ENCODE peak calls at places on chromosomes 7 and 10, in nine cellular contexts. O is GM12878, L is heart left ventricle, E is spleen, B is stomach, S is right lobe of liver, T is body of pancreas, V is transverse colon, R is A549. Z is an unnamed sample.

GRCh38 chr7:135980665-135981180 is 3.6 kb upstream of the MTPN start:
- DNase-seq in L (no peak), O (peak; percentile 95), V (peak; percentile 39), B (peak; percentile 29), E (no peak), S (no peak), T (peak; percentile 24), R (no peak), Z (no peak)

GRCh38 chr10:30103595-30104310 is 44.4 kb upstream of the JCAD start:
- DNase-seq in L (no peak), T (no peak), B (no peak), V (no peak), E (no peak), R (no peak), O (no peak), S (no peak), Z (no peak)

GRCh38 chr10:132272061-132272766 is 35.5 kb downstream of the STK32C start:
- DNase-seq in R (no peak), V (peak; percentile 18), O (no peak), B (no peak), S (peak; percentile 50), T (peak; percentile 49), E (peak; percentile 60), L (no peak), Z (peak; percentile 81)

GRCh38 chr10:89138755-89139154 is 68.4 kb downstream of the CH25H start:
- DNase-seq in B (no peak), O (no peak), V (no peak), R (no peak), L (no peak), S (no peak), E (no peak), T (no peak), Z (no peak)

GRCh38 chr7:107528461-107528860 is 35.3 kb downstream of the COG5 start:
- DNase-seq in V (no peak), L (no peak), S (no peak), R (no peak), T (no peak), E (no peak), O (no peak), B (no peak), Z (no peak)

GRCh38 chr7:48114589-48114988 is 25.5 kb downstream of the UPP1 start:
- DNase-seq in S (no peak), V (no peak), E (no peak), R (no peak), L (no peak), B (no peak), O (no peak), T (no peak), Z (no peak)

GRCh38 chr10:6116806-6117205 is 28.0 kb downstream of the RBM17 start:
- DNase-seq in V (no peak), S (no peak), T (no peak), B (no peak), R (no peak), O (no peak), E (no peak), L (no peak), Z (no peak)

GRCh38 chr7:21260939-21261338 is 166.9 kb upstream of the SP4 start:
- DNase-seq in E (no peak), L (no peak), B (no peak), T (no peak), V (no peak), R (no peak), S (no peak), O (no peak), Z (no peak)

GRCh38 chr7:44176486-44176885 is 12.8 kb downstream of the GCK start:
- DNase-seq in O (no peak), L (no peak), E (no peak), T (no peak), V (no peak), B (no peak), R (no peak), S (no peak), Z (no peak)

GRCh38 chr10:85557077-85557476 is 809.5 kb downstream of the GRID1 start:
- DNase-seq in E (no peak), T (no peak), B (no peak), L (no peak), O (no peak), V (no peak), S (no peak), R (no peak), Z (no peak)

GRCh38 chr7:18338910-18339309 is 156.6 kb upstream of the HDAC9 start:
- DNase-seq in L (no peak), S (no peak), O (no peak), R (no peak), T (no peak), V (no peak), B (no peak), E (no peak), Z (no peak)

GRCh38 chr10:88076027-88076880 is 212.8 kb downstream of the PTEN start:
- DNase-seq in R (no peak), B (no peak), L (no peak), S (no peak), T (no peak), O (no peak), V (no peak), E (no peak), Z (no peak)

GRCh38 chr7:41861642-41862041 is 158.8 kb upstream of the INHBA start:
- DNase-seq in B (no peak), R (no peak), E (no peak), L (no peak), O (no peak), T (no peak), S (no peak), V (no peak), Z (no peak)

GRCh38 chr7:157829491-157829890 is 492.7 kb downstream of the DNAJB6 start:
- DNase-seq in L (no peak), E (peak; percentile 59), V (no peak), T (no peak), B (no peak), O (no peak), R (no peak), S (peak; percentile 32), Z (no peak)

GRCh38 chr7:157827863-157828160 is 491.0 kb downstream of the DNAJB6 start:
- DNase-seq in V (no peak), T (no peak), E (no peak), L (no peak), S (no peak), O (no peak), R (no peak), B (no peak), Z (no peak)

GRCh38 chr7:157828881-157829280 is 492.1 kb downstream of the DNAJB6 start:
- DNase-seq in R (no peak), O (no peak), L (no peak), S (no peak), B (no peak), E (no peak), T (no peak), V (no peak), Z (no peak)

GRCh38 chr7:157827045-157827862 is 490.4 kb downstream of the DNAJB6 start:
- DNase-seq in E (peak; percentile 54), R (no peak), L (no peak), T (no peak), B (no peak), S (peak; percentile 27), V (no peak), O (no peak), Z (no peak)

DNA sequence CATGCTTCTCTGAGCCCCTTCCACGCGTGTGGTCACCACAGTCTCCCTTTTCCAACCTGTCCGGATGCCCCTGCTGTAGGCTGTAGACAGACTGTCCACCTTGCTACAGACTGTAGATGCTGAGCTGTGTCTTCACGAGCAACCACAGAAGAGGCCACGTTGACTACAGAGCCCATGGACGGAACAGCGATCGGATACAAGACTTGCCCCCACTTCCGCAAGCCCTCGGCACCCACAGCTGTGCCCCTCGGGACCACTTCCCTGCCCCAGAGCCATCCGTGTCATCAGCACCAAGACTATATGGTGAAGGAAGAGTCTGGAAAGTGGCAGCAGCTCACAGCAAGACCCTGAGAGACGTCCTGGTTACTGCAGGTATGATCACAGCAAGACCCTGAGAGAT is 491.4 kb downstream of the DNAJB6 start:
- DNase-seq in L (no peak), B (no peak), O (no peak), S (no peak), R (no peak), E (peak; percentile 47), T (no peak), V (no peak), Z (no peak)
- H3K9me3 ChIP-seq in L (no peaks in the 10 kb centered on the region), B (no peaks in the 10 kb centered on the region), O (no peaks in the 10 kb centered on the region), S (no peaks in the 10 kb centered on the region), R (no peaks in the 10 kb centered on the region), E (no peaks in the 10 kb centered on the region), T (no peaks in the 10 kb centered on the region), V (no peaks in the 10 kb centered on the region), Z (no peaks in the 10 kb centered on the region)

GRCh38 chr7:117229350-117229749 is 93.5 kb downstream of the WNT2 start:
- DNase-seq in T (no peak), R (no peak), B (no peak), L (no peak), V (no peak), E (no peak), O (no peak), S (no peak), Z (no peak)
- TF ChIP-seq POLR2A in T (no peak), R (no peak), B (no peak), L (no peak), V (no peak), E (no peak), O (no peak), S (no peak), Z (no peak)

GRCh38 chr7:150820148-150820547 is 19.6 kb downstream of the TMEM176A start:
- DNase-seq in O (no peak), T (no peak), B (no peak), V (no peak), S (no peak), L (no peak), R (no peak), E (no peak), Z (no peak)

GRCh38 chr7:150818971-150819370 is 18.4 kb downstream of the TMEM176A start:
- DNase-seq in O (no peak), R (no peak), L (no peak), B (no peak), V (no peak), E (no peak), T (no peak), S (no peak), Z (no peak)

DNA sequence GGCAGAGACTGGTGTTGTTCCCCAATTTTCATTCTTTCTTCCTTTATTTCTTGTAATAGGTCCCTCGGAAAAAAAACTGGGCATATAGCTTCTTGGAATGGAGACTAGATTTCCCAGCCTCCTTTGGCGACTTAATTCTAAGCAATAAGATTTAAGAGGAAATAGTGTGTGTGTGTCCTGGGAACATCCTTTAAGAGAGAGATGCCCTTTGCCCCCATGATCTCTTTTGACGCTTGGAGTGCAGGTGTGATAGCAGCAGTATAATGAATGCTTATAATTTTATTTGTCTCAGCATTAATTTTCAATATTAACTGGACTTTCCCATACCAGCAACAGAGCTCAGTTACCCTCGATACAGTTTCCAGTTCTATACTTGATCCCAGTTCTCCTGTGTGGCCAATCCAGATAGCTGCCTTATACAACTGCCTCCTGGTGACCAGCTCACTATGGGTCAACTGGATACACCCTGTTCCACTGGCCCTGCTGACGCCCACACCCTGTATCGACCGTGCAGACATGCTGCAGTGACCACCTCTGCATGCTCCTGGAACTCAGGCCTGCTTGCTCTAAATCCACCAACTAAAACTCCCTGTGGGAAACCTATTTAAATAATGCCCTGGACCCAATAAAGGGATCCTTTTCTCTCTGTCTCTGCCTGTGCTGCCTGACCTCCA is 13.9 kb downstream of the TMEM176A start:
- DNase-seq in E (no peak), S (no peak), V (no peak), T (no peak), L (no peak), R (no peak), O (no peak), B (no peak), Z (no peak)
- H3K9me3 ChIP-seq in E (peaks cover 22% of the 10 kb centered on the region), S (no peaks in the 10 kb centered on the region), V (no peaks in the 10 kb centered on the region), T (no peaks in the 10 kb centered on the region), L (peaks cover 6% of the 10 kb centered on the region), R (peaks cover 8% of the 10 kb centered on the region), O (no peaks in the 10 kb centered on the region), B (peaks cover 16% of the 10 kb centered on the region), Z (no peaks in the 10 kb centered on the region)

GRCh38 chr10:27504007-27504890 is at the start of gene RAB18:
- DNase-seq in V (peak; percentile 98), L (peak; percentile 99), B (peak; percentile 98), S (peak; percentile 99), T (peak; percentile 99), E (peak; percentile 100), O (peak; percentile 96), R (peak; percentile 90), Z (peak; percentile 99)
- TF ChIP-seq POLR2A in V (peak; percentile 94), L (peak; percentile 84), B (no peak), S (peak; percentile 92), T (peak; percentile 96), E (peak; percentile 68), O (peak; percentile 99), R (peak; percentile 96), Z (peak; percentile 89)

Z was measured in sigmoid colon.